ENCODE peak calls at places on chromosomes 4 and X, in five cellular contexts. K, G, T, A and W are unnamed samples.

GRCh38 chrX:119942831-119943184 is 743 bp downstream of the NKAP start:
- DNase-seq in K (no peak), T (no peak), G (no peak), A (no peak), W (no peak)

GRCh38 chr4:62003695-62004094 is 803.6 kb downstream of the ADGRL3 start:
- DNase-seq in K (no peak), A (no peak), G (no peak), T (no peak), W (no peak)

GRCh38 chrX:152313529-152314302 is 137.4 kb downstream of the GABRA3 start:
- DNase-seq in G (no peak), T (no peak), A (no peak), K (no peak), W (no peak)

GRCh38 chrX:57821703-57822375 is 88.4 kb downstream of the ZXDA start:
- DNase-seq in T (peak), A (peak), K (no peak), G (no peak), W (no peak)

GRCh38 chr4:140237616-140238352 is 83.8 kb upstream of the MAML3 start:
- DNase-seq in K (peak), A (peak), T (peak), G (peak), W (peak)

GRCh38 chr4:109999513-109999912 is 86.8 kb downstream of the EGF start:
- DNase-seq in A (no peak), G (no peak), K (no peak), T (no peak), W (no peak)

GRCh38 chr4:8311096-8312068 is 41.8 kb downstream of the HTRA3 start:
- DNase-seq in G (no peak), T (no peak), K (no peak), A (no peak), W (no peak)

GRCh38 chrX:127877358-127877757 is 174.8 kb downstream of the ACTRT1 start:
- DNase-seq in K (no peak), G (no peak), T (no peak), A (no peak), W (no peak)

GRCh38 chrX:57573754-57574153 is 18.1 kb upstream of the ZXDB start:
- DNase-seq in T (peak), K (no peak), A (no peak), G (no peak), W (peak)

GRCh38 chrX:71911023-71911730 is 532 bp downstream of the NHSL2 start:
- DNase-seq in A (no peak), T (peak), G (peak), K (no peak), W (peak)

GRCh38 chr4:102285831-102286230 is 59.5 kb downstream of the SLC39A8 start:
- DNase-seq in K (no peak), T (no peak), G (no peak), A (no peak), W (no peak)

DNA sequence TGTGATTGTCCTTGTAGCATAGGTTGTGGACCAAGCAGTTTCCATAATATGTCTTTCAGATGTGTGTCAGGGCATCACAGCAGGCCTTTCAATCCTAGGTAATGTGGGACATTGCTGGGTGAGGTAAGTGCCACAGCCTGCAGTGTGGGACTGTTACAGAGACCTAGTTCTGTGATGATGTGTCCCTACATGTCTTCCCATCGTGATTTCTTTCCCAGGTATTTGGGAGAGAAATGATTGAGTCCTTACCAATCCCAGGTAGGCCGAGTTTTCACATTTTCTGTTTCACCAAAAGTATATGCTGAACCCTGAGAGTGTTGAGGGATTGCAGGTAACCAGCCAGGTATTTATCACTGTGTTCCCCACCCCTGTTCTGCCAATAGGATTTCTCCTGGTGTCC is 10.6 kb upstream of the ATXN3L start:
- DNase-seq in A (no peak), G (no peak), T (no peak), K (no peak), W (no peak)
- H2BK12ac ChIP-seq in A (no peak), G (no peak), T (no peak), K (no peak), W (no peak)

DNA sequence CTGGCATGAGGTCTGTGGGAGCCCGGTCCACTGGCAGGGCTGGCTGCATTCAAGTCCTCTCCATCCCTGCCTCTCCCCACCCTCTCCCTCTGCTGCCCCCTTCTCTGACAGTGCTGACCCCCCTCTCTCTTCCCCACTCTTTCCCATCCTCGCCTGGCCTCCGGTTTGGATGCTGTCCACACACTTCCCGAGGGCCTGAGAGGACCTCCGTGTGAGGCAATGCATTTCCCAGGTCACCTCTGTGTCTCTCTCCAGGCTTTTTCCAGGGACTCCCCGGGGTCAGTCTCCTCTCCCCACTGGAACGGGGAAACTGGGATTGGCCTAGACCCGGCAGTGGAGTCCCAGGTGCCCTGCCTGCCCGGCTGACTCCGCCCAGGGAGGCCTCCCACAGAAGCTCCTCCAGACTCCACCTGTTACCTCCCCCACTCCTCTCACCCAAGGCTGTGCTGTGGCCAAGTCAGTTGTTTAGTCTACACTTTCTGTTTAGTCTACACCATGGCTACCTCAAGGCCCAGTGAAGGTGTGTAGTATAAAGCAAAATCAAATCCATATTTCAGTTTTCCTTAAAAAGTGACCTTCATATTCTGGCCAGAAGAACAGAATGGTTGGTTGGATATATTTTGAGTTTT is 146.8 kb downstream of the PTTG2 start:
- DNase-seq in T (no peak), A (no peak), G (no peak), K (no peak), W (no peak)
- H2BK12ac ChIP-seq in T (no peak), A (no peak), G (no peak), K (no peak), W (peak)

GRCh38 chr4:48779095-48779997 is 733 bp downstream of the FRYL start:
- DNase-seq in A (peak), G (peak), T (peak), K (no peak), W (peak)
- H2BK12ac ChIP-seq in A (no peak), G (no peak), T (no peak), K (no peak), W (no peak)

GRCh38 chr4:154254999-154255398 is 236.6 kb downstream of the DCHS2 start:
- DNase-seq in T (no peak), A (no peak), G (no peak), K (no peak), W (no peak)
- H2BK12ac ChIP-seq in T (no peak), A (no peak), G (no peak), K (no peak), W (no peak)

GRCh38 chr4:151310124-151310728 is 15.2 kb downstream of the SH3D19 start:
- DNase-seq in K (no peak), A (no peak), G (no peak), T (no peak), W (no peak)
- H2BK12ac ChIP-seq in K (no peak), A (no peak), G (no peak), T (no peak), W (no peak)